ENCODE peak calls at places on chromosomes 12 and 14, in eight cellular contexts. K is fibroblast of pulmonary artery; Y is mesothelial cell of epicardium; I is NCI-H1105; B is psoas muscle; V is T-helper 2 cell; T is activated CD8-positive, alpha-beta memory T cell treated with anti-CD3 and anti-CD28 coated beads for 24 hours; C is activated effector memory CD4-positive, alpha-beta T cell treated with Interleukin-2 at 50 U/mL for 16 hours. U is an unnamed sample.

GRCh38 chr14:21476526-21476924 is 234 bp downstream of the RAB2B start:
- DNase-seq in K (no peak), Y (peak; percentile 81), I (peak; percentile 90), B (peak; percentile 88), V (peak; percentile 85), T (peak; percentile 93), C (no peak), U (no peak)

GRCh38 chr14:88463318-88463717 is 77.9 kb downstream of the SPATA7 start:
- DNase-seq in K (peak; percentile 29), Y (no peak), I (no peak), B (no peak), V (no peak), T (no peak), C (no peak), U (peak; percentile 19)

GRCh38 chr12:27571463-27571862 is 47.5 kb downstream of the PPFIBP1 start:
- DNase-seq in K (peak; percentile 82), Y (no peak), I (no peak), B (no peak), V (no peak), T (no peak), C (no peak), U (no peak)

GRCh38 chr12:18057051-18057450 is 32.9 kb downstream of the RERGL start:
- DNase-seq in K (no peak), Y (no peak), I (no peak), B (no peak), V (no peak), T (no peak), C (no peak), U (no peak)

GRCh38 chr12:91918431-91918830 is 227.2 kb downstream of the BTG1 start:
- DNase-seq in K (no peak), Y (no peak), I (no peak), B (no peak), V (no peak), T (no peak), C (no peak), U (no peak)

GRCh38 chr12:19648173-19648572 is 208.9 kb downstream of the AEBP2 start:
- DNase-seq in K (no peak), Y (no peak), I (no peak), B (no peak), V (no peak), T (no peak), C (no peak), U (no peak)

GRCh38 chr14:55107766-55108554 is 21.1 kb upstream of the LGALS3 start:
- DNase-seq in K (peak; percentile 99), Y (no peak), I (no peak), B (peak; percentile 89), V (no peak), T (peak; percentile 65), C (peak; percentile 53), U (peak; percentile 84)

GRCh38 chr14:96272777-96273471 is 16.9 kb downstream of the BDKRB1 start:
- DNase-seq in K (no peak), Y (no peak), I (no peak), B (no peak), V (no peak), T (no peak), C (no peak), U (no peak)

GRCh38 chr14:23568021-23568599 is 519 bp upstream of the AP1G2 start:
- DNase-seq in K (no peak), Y (no peak), I (no peak), B (no peak), V (no peak), T (no peak), C (no peak), U (no peak)

GRCh38 chr12:2311001-2311778 is 258.4 kb downstream of the CACNA1C start:
- DNase-seq in K (no peak), Y (no peak), I (no peak), B (no peak), V (no peak), T (no peak), C (no peak), U (no peak)

GRCh38 chr12:104650541-104650940 is 193.8 kb downstream of the CHST11 start:
- DNase-seq in K (no peak), Y (no peak), I (no peak), B (no peak), V (no peak), T (no peak), C (no peak), U (no peak)

GRCh38 chr12:52945389-52946232 is 3.3 kb upstream of the KRT18 start:
- DNase-seq in K (peak; percentile 84), Y (no peak), I (no peak), B (no peak), V (no peak), T (no peak), C (no peak), U (peak; percentile 96)

GRCh38 chr12:76024942-76025600 is 6.5 kb downstream of the PHLDA1 start:
- DNase-seq in K (peak; percentile 89), Y (no peak), I (no peak), B (no peak), V (no peak), T (no peak), C (no peak), U (peak; percentile 58)

GRCh38 chr12:77118696-77119095 is 53.3 kb upstream of the E2F7 start:
- DNase-seq in K (no peak), Y (no peak), I (no peak), B (no peak), V (no peak), T (no peak), C (no peak), U (no peak)

GRCh38 chr14:72962829-72963312 is 36.6 kb downstream of the DCAF4 start:
- DNase-seq in K (peak; percentile 69), Y (no peak), I (peak; percentile 47), B (no peak), V (no peak), T (no peak), C (no peak), U (peak; percentile 43)

GRCh38 chr12:38282886-38283285 is 33.7 kb upstream of the ALG10B start:
- DNase-seq in K (no peak), Y (no peak), I (no peak), B (no peak), V (no peak), T (no peak), C (no peak), U (no peak)

GRCh38 chr12:56134897-56135296 is 6.8 kb downstream of the ESYT1 start:
- DNase-seq in K (no peak), Y (no peak), I (no peak), B (no peak), V (no peak), T (no peak), C (no peak), U (no peak)

GRCh38 chr14:69376439-69376838 is 21.7 kb downstream of the ERH start:
- DNase-seq in K (peak; percentile 93), Y (no peak), I (no peak), B (no peak), V (no peak), T (no peak), C (no peak), U (no peak)

GRCh38 chr12:50246159-50246865 is 37.0 kb downstream of the LIMA1 start:
- DNase-seq in K (no peak), Y (no peak), I (no peak), B (no peak), V (no peak), T (no peak), C (no peak), U (no peak)

GRCh38 chr12:2686280-2686646 is 108.5 kb upstream of the FKBP4 start:
- DNase-seq in K (no peak), Y (no peak), I (no peak), B (no peak), V (no peak), T (peak; percentile 44), C (no peak), U (no peak)

GRCh38 chr12:127083028-127083949 is 1183.7 kb upstream of the TMEM132C start:
- DNase-seq in K (peak; percentile 79), Y (no peak), I (peak; percentile 84), B (no peak), V (no peak), T (no peak), C (no peak), U (peak; percentile 74)

GRCh38 chr12:4438834-4439596 is 6.6 kb downstream of the FGF6 start:
- DNase-seq in K (no peak), Y (peak; percentile 13), I (no peak), B (no peak), V (no peak), T (peak; percentile 35), C (no peak), U (no peak)

GRCh38 chr14:70771781-70772212 is 37.5 kb downstream of the MAP3K9 start:
- DNase-seq in K (no peak), Y (no peak), I (no peak), B (no peak), V (no peak), T (no peak), C (no peak), U (no peak)